ENCODE peak calls at places on chromosomes 6 and 20, in nine cellular contexts. P is endothelial cell, G is fibroblast of mammary gland, W is osteocyte, S is cardiac muscle cell, Y is A549, J is astrocyte of the spinal cord, E is cardiac fibroblast, L is GM23338. Z is an unnamed sample.

GRCh38 chr6:4320860-4321259 is 185.5 kb upstream of the ECI2 start:
- DNase-seq in P (no peak), G (peak; percentile 93), W (no peak), S (no peak), Y (peak; percentile 82), J (peak; percentile 82), E (peak; percentile 92), L (no peak), Z (no peak)

GRCh38 chr20:42483694-42484303 is 705.9 kb downstream of the PTPRT start:
- DNase-seq in P (no peak), G (no peak), W (no peak), S (peak; percentile 53), Y (peak; percentile 30), J (no peak), E (no peak), L (peak; percentile 2), Z (no peak)

GRCh38 chr6:75893058-75893775 is 144.2 kb downstream of the MYO6 start:
- DNase-seq in P (no peak), G (peak; percentile 84), W (no peak), S (peak; percentile 83), Y (peak; percentile 57), J (peak; percentile 83), E (peak; percentile 90), L (peak; percentile 87), Z (peak; percentile 49)

GRCh38 chr6:12245763-12246720 is 44.1 kb upstream of the EDN1 start:
- DNase-seq in P (no peak), G (no peak), W (no peak), S (no peak), Y (peak; percentile 27), J (peak; percentile 11), E (no peak), L (peak; percentile 24), Z (no peak)

GRCh38 chr6:163814494-163815364 is 400.2 kb downstream of the QKI start:
- DNase-seq in P (no peak), G (peak; percentile 96), W (no peak), S (no peak), Y (peak; percentile 16), J (peak; percentile 78), E (peak; percentile 46), L (no peak), Z (no peak)

GRCh38 chr6:31058128-31058894 is 48.0 kb downstream of the MUC22 start:
- DNase-seq in P (no peak), G (peak; percentile 97), W (no peak), S (peak; percentile 28), Y (peak; percentile 68), J (peak; percentile 93), E (peak; percentile 84), L (peak; percentile 36), Z (no peak)

GRCh38 chr6:44073612-44074382 is 53.5 kb downstream of the MRPL14 start:
- DNase-seq in P (no peak), G (peak; percentile 57), W (no peak), S (no peak), Y (no peak), J (no peak), E (no peak), L (peak; percentile 53), Z (no peak)

GRCh38 chr6:36025932-36026327 is 1.5 kb upstream of the SLC26A8 start:
- DNase-seq in P (no peak), G (peak; percentile 34), W (no peak), S (peak; percentile 19), Y (no peak), J (no peak), E (peak; percentile 59), L (peak; percentile 64), Z (no peak)

GRCh38 chr20:36086767-36087166 is 67.8 kb upstream of the EPB41L1 start:
- DNase-seq in P (no peak), G (no peak), W (no peak), S (no peak), Y (peak; percentile 94), J (no peak), E (no peak), L (no peak), Z (no peak)

GRCh38 chr6:14467591-14467990 is 350.0 kb downstream of the CD83 start:
- DNase-seq in P (no peak), G (peak; percentile 67), W (no peak), S (no peak), Y (no peak), J (no peak), E (no peak), L (no peak), Z (no peak)

GRCh38 chr20:9220874-9221547 is 152.1 kb downstream of the PLCB4 start:
- DNase-seq in P (no peak), G (peak; percentile 71), W (no peak), S (peak; percentile 29), Y (no peak), J (peak; percentile 84), E (peak; percentile 64), L (peak; percentile 17), Z (no peak)

GRCh38 chr6:170227996-170228550 is 62.8 kb downstream of the DLL1 start:
- DNase-seq in P (no peak), G (no peak), W (no peak), S (no peak), Y (no peak), J (no peak), E (no peak), L (no peak), Z (no peak)

GRCh38 chr20:61835301-61835700 is 230.4 kb downstream of the TAF4 start:
- DNase-seq in P (no peak), G (no peak), W (no peak), S (no peak), Y (no peak), J (no peak), E (no peak), L (no peak), Z (no peak)

GRCh38 chr20:17520583-17520982 is 10.6 kb downstream of the BFSP1 start:
- DNase-seq in P (peak; percentile 33), G (no peak), W (no peak), S (no peak), Y (no peak), J (no peak), E (peak; percentile 41), L (peak; percentile 49), Z (no peak)

GRCh38 chr6:2763876-2764540 is 1.2 kb upstream of the WRNIP1 start:
- DNase-seq in P (no peak), G (no peak), W (no peak), S (no peak), Y (peak; percentile 28), J (no peak), E (no peak), L (peak; percentile 38), Z (no peak)

GRCh38 chr6:99512033-99512432 is 3.2 kb downstream of the USP45 start:
- DNase-seq in P (no peak), G (peak; percentile 55), W (no peak), S (no peak), Y (no peak), J (peak; percentile 29), E (no peak), L (no peak), Z (no peak)

GRCh38 chr6:81725127-81725526 is 27.4 kb downstream of the TENT5A start:
- DNase-seq in P (no peak), G (no peak), W (no peak), S (no peak), Y (no peak), J (no peak), E (no peak), L (no peak), Z (no peak)

GRCh38 chr6:7542065-7542877 is 800 bp downstream of the DSP start:
- DNase-seq in P (peak; percentile 64), G (no peak), W (peak; percentile 86), S (peak; percentile 65), Y (peak; percentile 26), J (peak; percentile 3), E (no peak), L (peak; percentile 82), Z (peak; percentile 57)

DNA sequence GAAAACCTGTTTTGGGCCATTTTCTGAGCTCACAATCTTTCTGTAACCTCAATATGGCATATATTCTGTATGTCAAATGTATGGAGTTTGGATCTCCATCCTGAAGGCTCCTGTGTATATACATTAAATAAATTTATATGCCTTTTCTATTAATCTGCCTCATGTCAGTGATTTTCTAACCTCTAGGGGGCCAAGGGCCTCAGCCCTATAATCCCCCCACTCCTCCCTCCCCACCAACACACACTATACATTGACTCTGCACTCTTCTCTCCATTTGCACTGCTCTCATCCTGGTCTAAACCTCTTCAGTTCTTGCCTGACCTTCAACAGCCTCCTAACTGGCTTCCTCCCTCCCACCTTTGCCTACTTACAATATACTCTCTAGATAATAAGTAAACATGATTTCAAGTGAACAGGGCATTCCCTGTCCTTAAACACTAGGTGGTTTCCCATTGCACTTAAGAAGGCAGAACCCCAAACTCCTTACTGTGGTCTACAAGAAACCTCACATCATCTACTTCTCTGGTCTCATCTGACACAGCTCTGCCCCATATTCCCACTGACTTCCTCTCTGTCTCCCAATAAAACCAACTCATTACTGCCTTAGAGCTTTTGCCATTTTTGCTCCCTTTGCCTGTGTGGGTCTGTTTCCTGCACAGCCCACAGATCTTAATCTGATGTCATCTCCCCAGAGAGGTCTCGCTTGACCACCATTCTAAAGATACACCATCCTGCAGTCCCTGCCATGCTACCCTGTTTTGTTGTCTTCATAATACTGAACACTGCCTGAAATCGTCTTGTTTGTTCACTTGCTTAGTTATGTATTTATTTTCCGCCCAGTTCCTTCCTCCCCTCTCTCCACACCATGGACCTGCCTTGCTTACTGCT is 213.7 kb downstream of the SYNE1 start:
- DNase-seq in P (no peak), G (no peak), W (no peak), S (no peak), Y (no peak), J (no peak), E (no peak), L (no peak), Z (no peak)
- TF ChIP-seq CTCF in P (no peak), G (no peak), W (no peak), S (no peak), Y (no peak), J (no peak), E (no peak), L (peak; percentile 33), Z (no peak)

GRCh38 chr20:57680131-57680716 is 29.6 kb downstream of the PMEPA1 start:
- DNase-seq in P (no peak), G (no peak), W (no peak), S (peak; percentile 73), Y (no peak), J (no peak), E (no peak), L (no peak), Z (peak; percentile 74)
- TF ChIP-seq CTCF in P (no peak), G (no peak), W (no peak), S (no peak), Y (no peak), J (no peak), E (no peak), L (no peak), Z (no peak)

DNA sequence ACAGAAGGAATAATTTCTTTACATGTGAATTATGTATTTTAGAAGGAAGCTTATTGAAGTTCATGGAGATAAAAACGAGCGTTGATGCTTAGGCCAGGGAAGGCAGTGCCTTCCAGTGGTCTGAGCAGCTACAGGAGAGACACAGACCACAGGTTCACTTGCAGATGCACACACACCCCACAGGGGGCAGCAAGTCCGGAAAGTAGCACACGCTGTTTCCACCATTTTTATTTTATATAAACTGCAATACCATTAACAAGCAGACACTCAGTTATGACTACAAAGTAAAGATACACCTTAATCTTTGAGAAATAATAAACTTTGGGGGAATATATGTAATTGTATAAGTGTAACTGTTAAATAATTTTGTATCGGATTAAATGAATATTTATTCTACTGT is 13.5 kb upstream of the DACT2 start:
- DNase-seq in P (peak; percentile 44), G (no peak), W (no peak), S (no peak), Y (peak; percentile 37), J (no peak), E (no peak), L (peak; percentile 45), Z (no peak)
- TF ChIP-seq CTCF in P (peak; percentile 60), G (peak; percentile 32), W (peak; percentile 48), S (peak; percentile 39), Y (no peak), J (peak; percentile 33), E (peak; percentile 31), L (peak; percentile 73), Z (no peak)

GRCh38 chr6:33407132-33407718 is 3.6 kb upstream of the PHF1 start:
- DNase-seq in P (no peak), G (peak; percentile 73), W (no peak), S (no peak), Y (peak; percentile 47), J (peak; percentile 56), E (peak; percentile 76), L (no peak), Z (no peak)
- TF ChIP-seq CTCF in P (no peak), G (peak; percentile 33), W (peak; percentile 52), S (peak; percentile 38), Y (no peak), J (no peak), E (peak; percentile 36), L (no peak), Z (no peak)

Z was measured in GM13976.